ENCODE peak calls at places on chromosome 1, in eight cellular contexts. One of them, this sample, is unnamed.

GRCh38 chr1:42756956-42757891 is 9.6 kb downstream of the P3H1 start:
- DNase-seq in Right ventricle myocardium superior: no peak
- DNase-seq in activated CD4-positive, alpha-beta T cell treated with anti-CD3 and anti-CD28 coated beads, Interleukin-2, amount 50 U/mL, for 4 hours: no peak
- DNase-seq in foreskin melanocyte: peak
- DNase-seq in activated T-helper 1 cell treated with anti-CD3 and anti-CD28 coated beads, Interleukin-2, amount 50 U/mL, for 16 hours: no peak
- DNase-seq in activated T-cell treated with anti-CD3 and anti-CD28 coated beads for 1 hour: no peak
- DNase-seq in sciatic nerve: no peak
- DNase-seq in SK-N-DZ: peak
- DNase-seq in this sample: peak

GRCh38 chr1:236395780-236396664 is 1.9 kb downstream of the EDARADD start:
- DNase-seq in Right ventricle myocardium superior: no peak
- DNase-seq in activated CD4-positive, alpha-beta T cell treated with anti-CD3 and anti-CD28 coated beads, Interleukin-2, amount 50 U/mL, for 4 hours: no peak
- DNase-seq in foreskin melanocyte: no peak
- DNase-seq in activated T-helper 1 cell treated with anti-CD3 and anti-CD28 coated beads, Interleukin-2, amount 50 U/mL, for 16 hours: no peak
- DNase-seq in activated T-cell treated with anti-CD3 and anti-CD28 coated beads for 1 hour: no peak
- DNase-seq in sciatic nerve: no peak
- DNase-seq in SK-N-DZ: no peak
- DNase-seq in this sample: no peak

GRCh38 chr1:55015123-55015522 is 16.4 kb downstream of the BSND start:
- DNase-seq in Right ventricle myocardium superior: no peak
- DNase-seq in activated CD4-positive, alpha-beta T cell treated with anti-CD3 and anti-CD28 coated beads, Interleukin-2, amount 50 U/mL, for 4 hours: no peak
- DNase-seq in foreskin melanocyte: no peak
- DNase-seq in activated T-helper 1 cell treated with anti-CD3 and anti-CD28 coated beads, Interleukin-2, amount 50 U/mL, for 16 hours: no peak
- DNase-seq in activated T-cell treated with anti-CD3 and anti-CD28 coated beads for 1 hour: no peak
- DNase-seq in sciatic nerve: no peak
- DNase-seq in SK-N-DZ: no peak
- DNase-seq in this sample: no peak

GRCh38 chr1:214603819-214604252 is 841 bp downstream of the CENPF start:
- DNase-seq in Right ventricle myocardium superior: no peak
- DNase-seq in activated CD4-positive, alpha-beta T cell treated with anti-CD3 and anti-CD28 coated beads, Interleukin-2, amount 50 U/mL, for 4 hours: no peak
- DNase-seq in foreskin melanocyte: peak
- DNase-seq in activated T-helper 1 cell treated with anti-CD3 and anti-CD28 coated beads, Interleukin-2, amount 50 U/mL, for 16 hours: no peak
- DNase-seq in activated T-cell treated with anti-CD3 and anti-CD28 coated beads for 1 hour: no peak
- DNase-seq in sciatic nerve: no peak
- DNase-seq in SK-N-DZ: peak
- DNase-seq in this sample: no peak

GRCh38 chr1:201493757-201494617 is 12.9 kb downstream of the CSRP1 start:
- DNase-seq in Right ventricle myocardium superior: no peak
- DNase-seq in activated CD4-positive, alpha-beta T cell treated with anti-CD3 and anti-CD28 coated beads, Interleukin-2, amount 50 U/mL, for 4 hours: no peak
- DNase-seq in foreskin melanocyte: peak
- DNase-seq in activated T-helper 1 cell treated with anti-CD3 and anti-CD28 coated beads, Interleukin-2, amount 50 U/mL, for 16 hours: no peak
- DNase-seq in activated T-cell treated with anti-CD3 and anti-CD28 coated beads for 1 hour: no peak
- DNase-seq in sciatic nerve: peak
- DNase-seq in SK-N-DZ: no peak
- DNase-seq in this sample: peak

GRCh38 chr1:113670650-113671049 is 88.6 kb downstream of the PHTF1 start:
- DNase-seq in Right ventricle myocardium superior: no peak
- DNase-seq in activated CD4-positive, alpha-beta T cell treated with anti-CD3 and anti-CD28 coated beads, Interleukin-2, amount 50 U/mL, for 4 hours: no peak
- DNase-seq in foreskin melanocyte: no peak
- DNase-seq in activated T-helper 1 cell treated with anti-CD3 and anti-CD28 coated beads, Interleukin-2, amount 50 U/mL, for 16 hours: no peak
- DNase-seq in activated T-cell treated with anti-CD3 and anti-CD28 coated beads for 1 hour: no peak
- DNase-seq in sciatic nerve: no peak
- DNase-seq in SK-N-DZ: no peak
- DNase-seq in this sample: no peak

GRCh38 chr1:210687582-210688279 is 359.0 kb downstream of the HHAT start:
- DNase-seq in Right ventricle myocardium superior: no peak
- DNase-seq in activated CD4-positive, alpha-beta T cell treated with anti-CD3 and anti-CD28 coated beads, Interleukin-2, amount 50 U/mL, for 4 hours: no peak
- DNase-seq in foreskin melanocyte: no peak
- DNase-seq in activated T-helper 1 cell treated with anti-CD3 and anti-CD28 coated beads, Interleukin-2, amount 50 U/mL, for 16 hours: no peak
- DNase-seq in activated T-cell treated with anti-CD3 and anti-CD28 coated beads for 1 hour: no peak
- DNase-seq in sciatic nerve: no peak
- DNase-seq in SK-N-DZ: no peak
- DNase-seq in this sample: peak

GRCh38 chr1:203281033-203281432 is 24.3 kb upstream of the BTG2 start:
- DNase-seq in Right ventricle myocardium superior: no peak
- DNase-seq in activated CD4-positive, alpha-beta T cell treated with anti-CD3 and anti-CD28 coated beads, Interleukin-2, amount 50 U/mL, for 4 hours: no peak
- DNase-seq in foreskin melanocyte: no peak
- DNase-seq in activated T-helper 1 cell treated with anti-CD3 and anti-CD28 coated beads, Interleukin-2, amount 50 U/mL, for 16 hours: no peak
- DNase-seq in activated T-cell treated with anti-CD3 and anti-CD28 coated beads for 1 hour: no peak
- DNase-seq in sciatic nerve: peak
- DNase-seq in SK-N-DZ: no peak
- DNase-seq in this sample: no peak

GRCh38 chr1:184882649-184883303 is 91.5 kb downstream of the NIBAN1 start:
- DNase-seq in Right ventricle myocardium superior: no peak
- DNase-seq in activated CD4-positive, alpha-beta T cell treated with anti-CD3 and anti-CD28 coated beads, Interleukin-2, amount 50 U/mL, for 4 hours: no peak
- DNase-seq in foreskin melanocyte: no peak
- DNase-seq in activated T-helper 1 cell treated with anti-CD3 and anti-CD28 coated beads, Interleukin-2, amount 50 U/mL, for 16 hours: no peak
- DNase-seq in activated T-cell treated with anti-CD3 and anti-CD28 coated beads for 1 hour: no peak
- DNase-seq in sciatic nerve: no peak
- DNase-seq in SK-N-DZ: no peak
- DNase-seq in this sample: no peak

GRCh38 chr1:235720544-235720943 is 71.0 kb upstream of the GNG4 start:
- DNase-seq in Right ventricle myocardium superior: no peak
- DNase-seq in activated CD4-positive, alpha-beta T cell treated with anti-CD3 and anti-CD28 coated beads, Interleukin-2, amount 50 U/mL, for 4 hours: no peak
- DNase-seq in foreskin melanocyte: no peak
- DNase-seq in activated T-helper 1 cell treated with anti-CD3 and anti-CD28 coated beads, Interleukin-2, amount 50 U/mL, for 16 hours: no peak
- DNase-seq in activated T-cell treated with anti-CD3 and anti-CD28 coated beads for 1 hour: no peak
- DNase-seq in sciatic nerve: no peak
- DNase-seq in SK-N-DZ: no peak
- DNase-seq in this sample: no peak

GRCh38 chr1:205658943-205659581 is 21.2 kb downstream of the SLC45A3 start:
- DNase-seq in Right ventricle myocardium superior: peak
- DNase-seq in activated CD4-positive, alpha-beta T cell treated with anti-CD3 and anti-CD28 coated beads, Interleukin-2, amount 50 U/mL, for 4 hours: peak
- DNase-seq in foreskin melanocyte: peak
- DNase-seq in activated T-helper 1 cell treated with anti-CD3 and anti-CD28 coated beads, Interleukin-2, amount 50 U/mL, for 16 hours: peak
- DNase-seq in activated T-cell treated with anti-CD3 and anti-CD28 coated beads for 1 hour: peak
- DNase-seq in sciatic nerve: peak
- DNase-seq in SK-N-DZ: peak
- DNase-seq in this sample: peak

GRCh38 chr1:9653195-9653782 is 1.8 kb downstream of the PIK3CD start:
- DNase-seq in Right ventricle myocardium superior: no peak
- DNase-seq in activated CD4-positive, alpha-beta T cell treated with anti-CD3 and anti-CD28 coated beads, Interleukin-2, amount 50 U/mL, for 4 hours: no peak
- DNase-seq in foreskin melanocyte: no peak
- DNase-seq in activated T-helper 1 cell treated with anti-CD3 and anti-CD28 coated beads, Interleukin-2, amount 50 U/mL, for 16 hours: no peak
- DNase-seq in activated T-cell treated with anti-CD3 and anti-CD28 coated beads for 1 hour: no peak
- DNase-seq in sciatic nerve: no peak
- DNase-seq in SK-N-DZ: no peak
- DNase-seq in this sample: no peak

GRCh38 chr1:208238710-208239517 is 5.3 kb downstream of the PLXNA2 start:
- DNase-seq in Right ventricle myocardium superior: no peak
- DNase-seq in activated CD4-positive, alpha-beta T cell treated with anti-CD3 and anti-CD28 coated beads, Interleukin-2, amount 50 U/mL, for 4 hours: no peak
- DNase-seq in foreskin melanocyte: no peak
- DNase-seq in activated T-helper 1 cell treated with anti-CD3 and anti-CD28 coated beads, Interleukin-2, amount 50 U/mL, for 16 hours: no peak
- DNase-seq in activated T-cell treated with anti-CD3 and anti-CD28 coated beads for 1 hour: no peak
- DNase-seq in sciatic nerve: no peak
- DNase-seq in SK-N-DZ: peak
- DNase-seq in this sample: peak

GRCh38 chr1:118159578-118159977 is 25.4 kb downstream of the SPAG17 start:
- DNase-seq in Right ventricle myocardium superior: no peak
- DNase-seq in activated CD4-positive, alpha-beta T cell treated with anti-CD3 and anti-CD28 coated beads, Interleukin-2, amount 50 U/mL, for 4 hours: no peak
- DNase-seq in foreskin melanocyte: no peak
- DNase-seq in activated T-helper 1 cell treated with anti-CD3 and anti-CD28 coated beads, Interleukin-2, amount 50 U/mL, for 16 hours: no peak
- DNase-seq in activated T-cell treated with anti-CD3 and anti-CD28 coated beads for 1 hour: no peak
- DNase-seq in sciatic nerve: no peak
- DNase-seq in SK-N-DZ: no peak
- DNase-seq in this sample: no peak

GRCh38 chr1:22710688-22711024 is at the start of gene EPHB2:
- DNase-seq in Right ventricle myocardium superior: peak
- DNase-seq in activated CD4-positive, alpha-beta T cell treated with anti-CD3 and anti-CD28 coated beads, Interleukin-2, amount 50 U/mL, for 4 hours: no peak
- DNase-seq in foreskin melanocyte: no peak
- DNase-seq in activated T-helper 1 cell treated with anti-CD3 and anti-CD28 coated beads, Interleukin-2, amount 50 U/mL, for 16 hours: no peak
- DNase-seq in activated T-cell treated with anti-CD3 and anti-CD28 coated beads for 1 hour: no peak
- DNase-seq in sciatic nerve: no peak
- DNase-seq in SK-N-DZ: peak
- DNase-seq in this sample: no peak

GRCh38 chr1:97668945-97669344 is 251.9 kb downstream of the DPYD start:
- DNase-seq in Right ventricle myocardium superior: no peak
- DNase-seq in activated CD4-positive, alpha-beta T cell treated with anti-CD3 and anti-CD28 coated beads, Interleukin-2, amount 50 U/mL, for 4 hours: no peak
- DNase-seq in foreskin melanocyte: no peak
- DNase-seq in activated T-helper 1 cell treated with anti-CD3 and anti-CD28 coated beads, Interleukin-2, amount 50 U/mL, for 16 hours: no peak
- DNase-seq in activated T-cell treated with anti-CD3 and anti-CD28 coated beads for 1 hour: no peak
- DNase-seq in sciatic nerve: no peak
- DNase-seq in SK-N-DZ: no peak
- DNase-seq in this sample: peak

GRCh38 chr1:240691521-240692338 is 79.8 kb upstream of the GREM2 start:
- DNase-seq in Right ventricle myocardium superior: no peak
- DNase-seq in activated CD4-positive, alpha-beta T cell treated with anti-CD3 and anti-CD28 coated beads, Interleukin-2, amount 50 U/mL, for 4 hours: peak
- DNase-seq in foreskin melanocyte: peak
- DNase-seq in activated T-helper 1 cell treated with anti-CD3 and anti-CD28 coated beads, Interleukin-2, amount 50 U/mL, for 16 hours: no peak
- DNase-seq in activated T-cell treated with anti-CD3 and anti-CD28 coated beads for 1 hour: no peak
- DNase-seq in sciatic nerve: peak
- DNase-seq in SK-N-DZ: peak
- DNase-seq in this sample: peak

This sample was measured in COLO829.